ENCODE peak calls at places on chromosomes 16 and 17, in four cellular contexts. One of them, this sample, is unnamed.

GRCh38 chr16:68411086-68411485 is 37.2 kb downstream of the SMPD3 start:
- DNase-seq in foreskin fibroblast: no peak
- DNase-seq in bronchial epithelial cell: no peak
- DNase-seq in H1: no peak
- DNase-seq in this sample: no peak

GRCh38 chr17:63512896-63513644 is 10.1 kb upstream of the KCNH6 start:
- DNase-seq in foreskin fibroblast: no peak
- DNase-seq in bronchial epithelial cell: no peak
- DNase-seq in H1: no peak
- DNase-seq in this sample: no peak

GRCh38 chr16:1645914-1646525 is 32.1 kb upstream of the JPT2 start:
- DNase-seq in foreskin fibroblast: peak; percentile 39
- DNase-seq in bronchial epithelial cell: peak; percentile 72
- DNase-seq in H1: no peak
- DNase-seq in this sample: peak; percentile 86

GRCh38 chr16:30335598-30336474 is 19.3 kb downstream of the CD2BP2 start:
- DNase-seq in foreskin fibroblast: peak; percentile 66
- DNase-seq in bronchial epithelial cell: peak; percentile 37
- DNase-seq in H1: no peak
- DNase-seq in this sample: peak; percentile 22

GRCh38 chr17:73632513-73632912 is 11.7 kb downstream of the SDK2 start:
- DNase-seq in foreskin fibroblast: no peak
- DNase-seq in bronchial epithelial cell: no peak
- DNase-seq in H1: no peak
- DNase-seq in this sample: peak; percentile 23

GRCh38 chr16:83273504-83274173 is 534.1 kb upstream of the HSBP1 start:
- DNase-seq in foreskin fibroblast: no peak
- DNase-seq in bronchial epithelial cell: no peak
- DNase-seq in H1: no peak
- DNase-seq in this sample: no peak

GRCh38 chr16:51941412-51941811 is 605.5 kb downstream of the TOX3 start:
- DNase-seq in foreskin fibroblast: no peak
- DNase-seq in bronchial epithelial cell: no peak
- DNase-seq in H1: no peak
- DNase-seq in this sample: no peak

GRCh38 chr17:28174352-28175046 is 132.0 kb downstream of the NLK start:
- DNase-seq in foreskin fibroblast: no peak
- DNase-seq in bronchial epithelial cell: peak; percentile 70
- DNase-seq in H1: no peak
- DNase-seq in this sample: peak; percentile 42

GRCh38 chr16:86383488-86384262 is 126.7 kb upstream of the FOXF1 start:
- DNase-seq in foreskin fibroblast: peak; percentile 79
- DNase-seq in bronchial epithelial cell: no peak
- DNase-seq in H1: no peak
- DNase-seq in this sample: no peak

DNA sequence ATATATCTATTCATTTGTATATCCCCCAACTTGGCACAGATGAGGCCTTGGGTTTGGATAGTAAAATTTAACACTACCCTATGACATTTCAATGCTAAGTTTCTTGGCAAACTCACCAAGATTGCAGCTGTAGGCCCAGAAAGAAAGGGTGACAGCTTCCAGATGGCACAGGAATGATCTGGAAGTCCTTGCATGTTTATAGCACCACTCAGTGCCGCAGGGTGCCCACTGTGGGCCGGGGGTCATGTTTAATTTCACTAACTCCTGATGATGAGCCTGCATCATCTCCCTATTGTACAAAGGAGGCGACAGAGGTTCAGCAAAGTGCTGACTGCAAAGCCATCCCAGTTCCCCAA is 166.0 kb downstream of the XYLT1 start:
- DNase-seq in foreskin fibroblast: peak; percentile 47
- DNase-seq in bronchial epithelial cell: no peak
- DNase-seq in H1: no peak
- DNase-seq in this sample: no peak
- TF ChIP-seq CTCF in foreskin fibroblast: no peak
- TF ChIP-seq CTCF in bronchial epithelial cell: no peak
- TF ChIP-seq CTCF in H1: peak; percentile 20
- TF ChIP-seq CTCF in this sample: no peak

DNA sequence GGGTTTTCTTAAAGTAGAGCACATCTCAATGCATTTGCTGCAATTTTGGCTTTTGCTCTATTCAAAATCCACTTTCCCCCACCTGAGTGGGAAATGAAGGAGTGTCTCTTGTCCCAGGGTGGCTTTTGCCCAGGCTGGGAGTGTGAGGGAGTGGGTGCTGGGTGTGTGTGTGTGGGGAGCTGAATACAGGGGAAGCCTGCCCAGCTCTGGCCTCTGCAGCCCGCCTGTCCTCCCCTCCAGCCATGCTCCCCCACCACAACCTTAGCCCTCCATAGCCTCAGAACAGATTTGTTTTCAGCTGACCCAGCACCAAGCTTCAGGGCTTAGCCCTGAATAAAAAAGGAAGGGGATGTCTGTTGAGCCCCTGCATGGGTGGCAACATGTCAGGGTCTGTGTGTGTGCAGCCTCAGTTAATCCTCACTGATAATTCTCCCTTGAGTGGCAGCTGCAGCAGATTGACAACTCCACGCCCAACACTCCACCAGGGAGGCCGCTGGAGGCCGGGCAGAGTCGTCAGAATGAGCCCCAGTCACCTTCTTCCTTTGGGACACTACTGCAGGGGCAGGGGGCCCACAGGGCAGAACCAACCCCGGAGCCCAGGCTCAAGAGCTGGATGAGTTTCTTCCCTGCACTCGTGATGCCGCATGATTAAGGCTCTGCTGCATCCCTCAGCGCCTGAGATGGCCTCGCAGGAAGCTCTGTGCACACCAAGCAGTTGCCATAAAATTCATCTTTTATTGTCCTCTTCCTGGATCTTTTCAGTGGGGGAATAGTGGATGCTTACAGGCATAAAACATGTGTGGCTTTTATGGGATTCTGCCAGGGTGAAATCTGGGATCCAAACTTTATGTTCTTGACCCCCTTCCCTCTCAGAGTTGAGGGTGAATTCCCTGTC is 55.0 kb downstream of the SPACA3 start:
- DNase-seq in foreskin fibroblast: no peak
- DNase-seq in bronchial epithelial cell: no peak
- DNase-seq in H1: no peak
- DNase-seq in this sample: no peak
- H3K4me3 ChIP-seq in foreskin fibroblast: no peak overlapping the region
- H3K4me3 ChIP-seq in bronchial epithelial cell: no peak overlapping the region
- H3K4me3 ChIP-seq in H1: no peak overlapping the region
- H3K4me3 ChIP-seq in this sample: no peak overlapping the region

GRCh38 chr17:3692346-3692745 is 3.6 kb downstream of the P2RX5 start:
- DNase-seq in foreskin fibroblast: no peak
- DNase-seq in bronchial epithelial cell: no peak
- DNase-seq in H1: peak; percentile 59
- DNase-seq in this sample: no peak

GRCh38 chr17:3695723-3696411 is at the start of gene P2RX5:
- DNase-seq in foreskin fibroblast: peak; percentile 44
- DNase-seq in bronchial epithelial cell: no peak
- DNase-seq in H1: peak; percentile 79
- DNase-seq in this sample: peak; percentile 27

GRCh38 chr17:3695129-3695722 is 729 bp downstream of the P2RX5 start:
- DNase-seq in foreskin fibroblast: peak; percentile 39
- DNase-seq in bronchial epithelial cell: no peak
- DNase-seq in H1: peak; percentile 58
- DNase-seq in this sample: no peak

GRCh38 chr17:3693099-3693498 is 2.9 kb downstream of the P2RX5 start:
- DNase-seq in foreskin fibroblast: no peak
- DNase-seq in bronchial epithelial cell: no peak
- DNase-seq in H1: no peak
- DNase-seq in this sample: no peak

GRCh38 chr17:3693829-3694231 is 2.1 kb downstream of the P2RX5 start:
- DNase-seq in foreskin fibroblast: no peak
- DNase-seq in bronchial epithelial cell: no peak
- DNase-seq in H1: no peak
- DNase-seq in this sample: no peak
- TF ChIP-seq CTCF in foreskin fibroblast: no peak
- TF ChIP-seq CTCF in bronchial epithelial cell: no peak
- TF ChIP-seq CTCF in H1: no peak
- TF ChIP-seq CTCF in this sample: no peak

GRCh38 chr17:80110447-80110812 is 9.0 kb downstream of the GAA start:
- DNase-seq in foreskin fibroblast: no peak
- DNase-seq in bronchial epithelial cell: no peak
- DNase-seq in H1: no peak
- DNase-seq in this sample: no peak
- H3K4me3 ChIP-seq in foreskin fibroblast: no peak overlapping the region
- H3K4me3 ChIP-seq in bronchial epithelial cell: no peak overlapping the region
- H3K4me3 ChIP-seq in H1: no peak overlapping the region
- H3K4me3 ChIP-seq in this sample: no peak overlapping the region

DNA sequence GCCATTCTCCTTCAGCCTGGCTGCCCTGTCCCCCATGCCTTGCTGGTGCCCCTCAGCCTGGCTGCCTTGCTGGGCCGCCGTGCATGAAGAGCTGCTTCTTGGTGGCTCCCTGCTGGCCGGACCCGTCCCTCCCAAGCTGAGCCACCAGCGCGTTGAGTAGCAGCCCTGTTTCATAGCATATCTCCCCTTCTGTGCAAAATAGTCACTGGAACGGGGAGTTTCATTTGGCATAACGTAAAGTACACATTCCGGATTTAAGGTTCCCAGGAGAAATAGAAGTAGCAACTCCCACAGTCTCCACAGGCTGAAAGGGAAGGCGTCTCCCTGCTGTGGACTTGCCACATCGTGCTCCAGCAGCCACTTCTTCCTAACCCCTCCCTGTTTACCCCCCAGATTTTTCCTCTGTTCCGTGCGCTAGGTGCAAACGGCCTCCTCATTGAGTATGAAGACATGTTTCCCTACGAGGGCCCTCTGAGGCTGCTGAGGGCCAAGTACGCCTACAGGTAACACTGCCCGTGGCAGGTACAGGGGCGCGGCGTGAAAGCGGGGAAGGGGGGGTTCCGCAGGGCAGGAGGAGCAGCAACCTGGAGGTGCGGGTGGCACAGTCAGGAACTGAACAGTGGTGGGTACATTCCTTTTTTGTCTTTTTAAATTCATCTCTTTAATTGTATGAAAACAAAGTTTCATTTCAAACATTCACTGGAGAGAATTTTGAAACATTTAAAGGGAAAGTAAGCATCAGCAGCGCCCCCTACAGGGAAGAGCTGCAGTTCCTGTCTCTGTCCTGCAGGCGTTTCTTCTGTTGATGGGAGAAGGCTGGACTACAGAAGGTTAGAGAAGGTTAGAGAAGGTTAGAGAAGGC is 5.8 kb upstream of the OGFOD3 start:
- DNase-seq in foreskin fibroblast: peak; percentile 74
- DNase-seq in bronchial epithelial cell: peak; percentile 9
- DNase-seq in H1: peak; percentile 82
- DNase-seq in this sample: peak; percentile 54
- TF ChIP-seq CTCF in foreskin fibroblast: peak; percentile 61
- TF ChIP-seq CTCF in bronchial epithelial cell: peak; percentile 54
- TF ChIP-seq CTCF in H1: peak; percentile 76
- TF ChIP-seq CTCF in this sample: peak; percentile 64

DNA sequence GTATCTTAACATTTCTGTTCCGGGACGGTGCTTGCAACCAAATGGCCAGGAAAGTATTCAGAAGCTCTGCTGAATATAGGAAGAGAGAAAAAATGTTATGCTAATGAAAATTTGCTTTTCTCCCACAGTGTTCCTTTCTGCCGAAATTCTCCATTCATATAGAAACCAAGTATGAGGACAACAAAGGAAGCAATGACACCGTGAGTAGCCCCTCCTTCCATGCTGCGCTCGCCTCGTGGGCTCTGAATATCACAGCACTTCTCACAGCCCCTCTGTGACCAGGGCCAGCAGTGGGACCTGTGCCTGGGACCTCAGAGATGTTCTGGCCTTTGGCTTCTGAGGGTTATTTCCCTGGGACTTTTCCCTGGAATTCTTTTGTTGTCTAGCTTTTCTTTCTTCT is 139.7 kb upstream of the NOL11 start:
- DNase-seq in foreskin fibroblast: no peak
- DNase-seq in bronchial epithelial cell: no peak
- DNase-seq in H1: no peak
- DNase-seq in this sample: no peak
- H3K4me3 ChIP-seq in foreskin fibroblast: no peak overlapping the region
- H3K4me3 ChIP-seq in bronchial epithelial cell: no peak overlapping the region
- H3K4me3 ChIP-seq in H1: no peak overlapping the region
- H3K4me3 ChIP-seq in this sample: no peak overlapping the region

GRCh38 chr17:57708401-57708800 is 36.7 kb downstream of the CCDC182 start:
- DNase-seq in foreskin fibroblast: peak; percentile 41
- DNase-seq in bronchial epithelial cell: no peak
- DNase-seq in H1: peak; percentile 57
- DNase-seq in this sample: no peak
- TF ChIP-seq CTCF in foreskin fibroblast: no peak
- TF ChIP-seq CTCF in bronchial epithelial cell: no peak
- TF ChIP-seq CTCF in H1: peak; percentile 10
- TF ChIP-seq CTCF in this sample: no peak

This sample was measured in epithelial cell of esophagus.